ENCODE peak calls at places on chromosomes 13 and 19, in eight cellular contexts. One of them, this sample, is unnamed.

GRCh38 chr13:113048766-113049165 is 56.8 kb upstream of the F7 start:
- DNase-seq in EL: no peak
- DNase-seq in AG09309: no peak
- DNase-seq in nephron progenitor cell: no peak
- DNase-seq in T-cell: no peak
- DNase-seq in stimulated activated CD8-positive, alpha-beta memory T cell treated with anti-CD3 and anti-CD28 coated beads, Interleukin-7, amount 100 ng/mL, for 1 hour: no peak
- DNase-seq in BE2C: peak
- DNase-seq in stomach: no peak
- DNase-seq in this sample: no peak

GRCh38 chr19:47628058-47628771 is 19.3 kb downstream of the BICRA start:
- DNase-seq in EL: no peak
- DNase-seq in AG09309: no peak
- DNase-seq in nephron progenitor cell: no peak
- DNase-seq in T-cell: no peak
- DNase-seq in stimulated activated CD8-positive, alpha-beta memory T cell treated with anti-CD3 and anti-CD28 coated beads, Interleukin-7, amount 100 ng/mL, for 1 hour: no peak
- DNase-seq in BE2C: no peak
- DNase-seq in stomach: no peak
- DNase-seq in this sample: no peak

GRCh38 chr19:54462713-54463530 is 656 bp downstream of the LENG9 start:
- DNase-seq in EL: peak
- DNase-seq in AG09309: no peak
- DNase-seq in nephron progenitor cell: peak
- DNase-seq in T-cell: peak
- DNase-seq in stimulated activated CD8-positive, alpha-beta memory T cell treated with anti-CD3 and anti-CD28 coated beads, Interleukin-7, amount 100 ng/mL, for 1 hour: peak
- DNase-seq in BE2C: peak
- DNase-seq in stomach: peak
- DNase-seq in this sample: no peak

GRCh38 chr19:32232449-32232848 is 113.0 kb upstream of the ZNF507 start:
- DNase-seq in EL: no peak
- DNase-seq in AG09309: no peak
- DNase-seq in nephron progenitor cell: no peak
- DNase-seq in T-cell: no peak
- DNase-seq in stimulated activated CD8-positive, alpha-beta memory T cell treated with anti-CD3 and anti-CD28 coated beads, Interleukin-7, amount 100 ng/mL, for 1 hour: no peak
- DNase-seq in BE2C: no peak
- DNase-seq in stomach: no peak
- DNase-seq in this sample: no peak

GRCh38 chr19:7852851-7853759 is 21.1 kb downstream of the PRR36 start:
- DNase-seq in EL: peak
- DNase-seq in AG09309: no peak
- DNase-seq in nephron progenitor cell: peak
- DNase-seq in T-cell: peak
- DNase-seq in stimulated activated CD8-positive, alpha-beta memory T cell treated with anti-CD3 and anti-CD28 coated beads, Interleukin-7, amount 100 ng/mL, for 1 hour: peak
- DNase-seq in BE2C: peak
- DNase-seq in stomach: peak
- DNase-seq in this sample: no peak

GRCh38 chr13:114269281-114269770 is 12.1 kb upstream of the UPF3A start:
- DNase-seq in EL: no peak
- DNase-seq in AG09309: no peak
- DNase-seq in nephron progenitor cell: no peak
- DNase-seq in T-cell: no peak
- DNase-seq in stimulated activated CD8-positive, alpha-beta memory T cell treated with anti-CD3 and anti-CD28 coated beads, Interleukin-7, amount 100 ng/mL, for 1 hour: no peak
- DNase-seq in BE2C: no peak
- DNase-seq in stomach: no peak
- DNase-seq in this sample: no peak

GRCh38 chr13:95457294-95457693 is 95.2 kb upstream of the CLDN10 start:
- DNase-seq in EL: no peak
- DNase-seq in AG09309: no peak
- DNase-seq in nephron progenitor cell: no peak
- DNase-seq in T-cell: no peak
- DNase-seq in stimulated activated CD8-positive, alpha-beta memory T cell treated with anti-CD3 and anti-CD28 coated beads, Interleukin-7, amount 100 ng/mL, for 1 hour: no peak
- DNase-seq in BE2C: no peak
- DNase-seq in stomach: no peak
- DNase-seq in this sample: no peak

GRCh38 chr13:27481766-27482165 is 31.4 kb upstream of the MTIF3 start:
- DNase-seq in EL: peak
- DNase-seq in AG09309: no peak
- DNase-seq in nephron progenitor cell: peak
- DNase-seq in T-cell: no peak
- DNase-seq in stimulated activated CD8-positive, alpha-beta memory T cell treated with anti-CD3 and anti-CD28 coated beads, Interleukin-7, amount 100 ng/mL, for 1 hour: no peak
- DNase-seq in BE2C: peak
- DNase-seq in stomach: peak
- DNase-seq in this sample: no peak

GRCh38 chr19:1445185-1445931 is 4.6 kb upstream of the APC2 start:
- DNase-seq in EL: peak
- DNase-seq in AG09309: no peak
- DNase-seq in nephron progenitor cell: peak
- DNase-seq in T-cell: peak
- DNase-seq in stimulated activated CD8-positive, alpha-beta memory T cell treated with anti-CD3 and anti-CD28 coated beads, Interleukin-7, amount 100 ng/mL, for 1 hour: peak
- DNase-seq in BE2C: peak
- DNase-seq in stomach: peak
- DNase-seq in this sample: no peak

GRCh38 chr13:21674271-21675009 is 3.6 kb downstream of the FGF9 start:
- DNase-seq in EL: no peak
- DNase-seq in AG09309: no peak
- DNase-seq in nephron progenitor cell: peak
- DNase-seq in T-cell: no peak
- DNase-seq in stimulated activated CD8-positive, alpha-beta memory T cell treated with anti-CD3 and anti-CD28 coated beads, Interleukin-7, amount 100 ng/mL, for 1 hour: no peak
- DNase-seq in BE2C: no peak
- DNase-seq in stomach: no peak
- DNase-seq in this sample: no peak

GRCh38 chr19:8475005-8475404 is 27.4 kb downstream of the PRAM1 start:
- DNase-seq in EL: no peak
- DNase-seq in AG09309: no peak
- DNase-seq in nephron progenitor cell: no peak
- DNase-seq in T-cell: no peak
- DNase-seq in stimulated activated CD8-positive, alpha-beta memory T cell treated with anti-CD3 and anti-CD28 coated beads, Interleukin-7, amount 100 ng/mL, for 1 hour: no peak
- DNase-seq in BE2C: no peak
- DNase-seq in stomach: no peak
- DNase-seq in this sample: no peak

GRCh38 chr19:44740351-44740824 is 8.1 kb upstream of the BCL3 start:
- DNase-seq in EL: no peak
- DNase-seq in AG09309: no peak
- DNase-seq in nephron progenitor cell: no peak
- DNase-seq in T-cell: no peak
- DNase-seq in stimulated activated CD8-positive, alpha-beta memory T cell treated with anti-CD3 and anti-CD28 coated beads, Interleukin-7, amount 100 ng/mL, for 1 hour: no peak
- DNase-seq in BE2C: no peak
- DNase-seq in stomach: no peak
- DNase-seq in this sample: no peak

GRCh38 chr13:113903361-113903760 is 39.5 kb upstream of the GAS6 start:
- DNase-seq in EL: peak
- DNase-seq in AG09309: no peak
- DNase-seq in nephron progenitor cell: no peak
- DNase-seq in T-cell: no peak
- DNase-seq in stimulated activated CD8-positive, alpha-beta memory T cell treated with anti-CD3 and anti-CD28 coated beads, Interleukin-7, amount 100 ng/mL, for 1 hour: no peak
- DNase-seq in BE2C: no peak
- DNase-seq in stomach: peak
- DNase-seq in this sample: no peak

GRCh38 chr13:77751513-77752456 is 54.3 kb downstream of the SLAIN1 start:
- DNase-seq in EL: peak
- DNase-seq in AG09309: no peak
- DNase-seq in nephron progenitor cell: peak
- DNase-seq in T-cell: peak
- DNase-seq in stimulated activated CD8-positive, alpha-beta memory T cell treated with anti-CD3 and anti-CD28 coated beads, Interleukin-7, amount 100 ng/mL, for 1 hour: no peak
- DNase-seq in BE2C: peak
- DNase-seq in stomach: no peak
- DNase-seq in this sample: peak

GRCh38 chr19:33374406-33374703 is 846 bp downstream of the CEBPG start:
- DNase-seq in EL: peak
- DNase-seq in AG09309: no peak
- DNase-seq in nephron progenitor cell: no peak
- DNase-seq in T-cell: no peak
- DNase-seq in stimulated activated CD8-positive, alpha-beta memory T cell treated with anti-CD3 and anti-CD28 coated beads, Interleukin-7, amount 100 ng/mL, for 1 hour: no peak
- DNase-seq in BE2C: peak
- DNase-seq in stomach: no peak
- DNase-seq in this sample: no peak

GRCh38 chr19:19460258-19460731 is 54.8 kb downstream of the GATAD2A start:
- DNase-seq in EL: no peak
- DNase-seq in AG09309: no peak
- DNase-seq in nephron progenitor cell: no peak
- DNase-seq in T-cell: no peak
- DNase-seq in stimulated activated CD8-positive, alpha-beta memory T cell treated with anti-CD3 and anti-CD28 coated beads, Interleukin-7, amount 100 ng/mL, for 1 hour: no peak
- DNase-seq in BE2C: no peak
- DNase-seq in stomach: no peak
- DNase-seq in this sample: no peak

GRCh38 chr13:28047784-28048388 is 52.5 kb downstream of the FLT3 start:
- DNase-seq in EL: peak
- DNase-seq in AG09309: no peak
- DNase-seq in nephron progenitor cell: no peak
- DNase-seq in T-cell: no peak
- DNase-seq in stimulated activated CD8-positive, alpha-beta memory T cell treated with anti-CD3 and anti-CD28 coated beads, Interleukin-7, amount 100 ng/mL, for 1 hour: no peak
- DNase-seq in BE2C: no peak
- DNase-seq in stomach: no peak
- DNase-seq in this sample: no peak

GRCh38 chr19:3175761-3176714 is 2.5 kb upstream of the S1PR4 start:
- DNase-seq in EL: peak
- DNase-seq in AG09309: peak
- DNase-seq in nephron progenitor cell: no peak
- DNase-seq in T-cell: no peak
- DNase-seq in stimulated activated CD8-positive, alpha-beta memory T cell treated with anti-CD3 and anti-CD28 coated beads, Interleukin-7, amount 100 ng/mL, for 1 hour: no peak
- DNase-seq in BE2C: no peak
- DNase-seq in stomach: peak
- DNase-seq in this sample: peak

GRCh38 chr13:38430761-38431160 is 81.1 kb downstream of the UFM1 start:
- DNase-seq in EL: no peak
- DNase-seq in AG09309: no peak
- DNase-seq in nephron progenitor cell: no peak
- DNase-seq in T-cell: no peak
- DNase-seq in stimulated activated CD8-positive, alpha-beta memory T cell treated with anti-CD3 and anti-CD28 coated beads, Interleukin-7, amount 100 ng/mL, for 1 hour: no peak
- DNase-seq in BE2C: no peak
- DNase-seq in stomach: no peak
- DNase-seq in this sample: no peak

GRCh38 chr13:51827254-51827653 is 17.7 kb downstream of the TMEM272 start:
- DNase-seq in EL: no peak
- DNase-seq in AG09309: no peak
- DNase-seq in nephron progenitor cell: no peak
- DNase-seq in T-cell: no peak
- DNase-seq in stimulated activated CD8-positive, alpha-beta memory T cell treated with anti-CD3 and anti-CD28 coated beads, Interleukin-7, amount 100 ng/mL, for 1 hour: no peak
- DNase-seq in BE2C: no peak
- DNase-seq in stomach: no peak
- DNase-seq in this sample: no peak

GRCh38 chr13:97387487-97388353 is 46.2 kb upstream of the RAP2A start:
- DNase-seq in EL: no peak
- DNase-seq in AG09309: no peak
- DNase-seq in nephron progenitor cell: no peak
- DNase-seq in T-cell: no peak
- DNase-seq in stimulated activated CD8-positive, alpha-beta memory T cell treated with anti-CD3 and anti-CD28 coated beads, Interleukin-7, amount 100 ng/mL, for 1 hour: no peak
- DNase-seq in BE2C: no peak
- DNase-seq in stomach: no peak
- DNase-seq in this sample: no peak

GRCh38 chr13:113941571-113942191 is 32.2 kb downstream of the C13orf46 start:
- DNase-seq in EL: peak
- DNase-seq in AG09309: no peak
- DNase-seq in nephron progenitor cell: no peak
- DNase-seq in T-cell: no peak
- DNase-seq in stimulated activated CD8-positive, alpha-beta memory T cell treated with anti-CD3 and anti-CD28 coated beads, Interleukin-7, amount 100 ng/mL, for 1 hour: no peak
- DNase-seq in BE2C: no peak
- DNase-seq in stomach: no peak
- DNase-seq in this sample: no peak

GRCh38 chr13:79385694-79386093 is 20.4 kb downstream of the RBM26 start:
- DNase-seq in EL: peak
- DNase-seq in AG09309: no peak
- DNase-seq in nephron progenitor cell: no peak
- DNase-seq in T-cell: no peak
- DNase-seq in stimulated activated CD8-positive, alpha-beta memory T cell treated with anti-CD3 and anti-CD28 coated beads, Interleukin-7, amount 100 ng/mL, for 1 hour: no peak
- DNase-seq in BE2C: no peak
- DNase-seq in stomach: no peak
- DNase-seq in this sample: no peak

GRCh38 chr19:18274303-18274775 is at the start of gene IQCN:
- DNase-seq in EL: no peak
- DNase-seq in AG09309: no peak
- DNase-seq in nephron progenitor cell: no peak
- DNase-seq in T-cell: peak
- DNase-seq in stimulated activated CD8-positive, alpha-beta memory T cell treated with anti-CD3 and anti-CD28 coated beads, Interleukin-7, amount 100 ng/mL, for 1 hour: no peak
- DNase-seq in BE2C: no peak
- DNase-seq in stomach: peak
- DNase-seq in this sample: no peak

GRCh38 chr13:107202371-107203023 is 634.6 kb upstream of the ARGLU1 start:
- DNase-seq in EL: no peak
- DNase-seq in AG09309: no peak
- DNase-seq in nephron progenitor cell: no peak
- DNase-seq in T-cell: no peak
- DNase-seq in stimulated activated CD8-positive, alpha-beta memory T cell treated with anti-CD3 and anti-CD28 coated beads, Interleukin-7, amount 100 ng/mL, for 1 hour: no peak
- DNase-seq in BE2C: no peak
- DNase-seq in stomach: peak
- DNase-seq in this sample: no peak

GRCh38 chr13:78742659-78743058 is 83.7 kb upstream of the OBI1 start:
- DNase-seq in EL: no peak
- DNase-seq in AG09309: no peak
- DNase-seq in nephron progenitor cell: no peak
- DNase-seq in T-cell: no peak
- DNase-seq in stimulated activated CD8-positive, alpha-beta memory T cell treated with anti-CD3 and anti-CD28 coated beads, Interleukin-7, amount 100 ng/mL, for 1 hour: no peak
- DNase-seq in BE2C: no peak
- DNase-seq in stomach: no peak
- DNase-seq in this sample: no peak

GRCh38 chr13:110005563-110005962 is 219.2 kb upstream of the IRS2 start:
- DNase-seq in EL: peak
- DNase-seq in AG09309: no peak
- DNase-seq in nephron progenitor cell: no peak
- DNase-seq in T-cell: no peak
- DNase-seq in stimulated activated CD8-positive, alpha-beta memory T cell treated with anti-CD3 and anti-CD28 coated beads, Interleukin-7, amount 100 ng/mL, for 1 hour: no peak
- DNase-seq in BE2C: no peak
- DNase-seq in stomach: no peak
- DNase-seq in this sample: no peak

GRCh38 chr13:110001622-110002275 is 215.4 kb upstream of the IRS2 start:
- DNase-seq in EL: peak
- DNase-seq in AG09309: no peak
- DNase-seq in nephron progenitor cell: no peak
- DNase-seq in T-cell: no peak
- DNase-seq in stimulated activated CD8-positive, alpha-beta memory T cell treated with anti-CD3 and anti-CD28 coated beads, Interleukin-7, amount 100 ng/mL, for 1 hour: no peak
- DNase-seq in BE2C: no peak
- DNase-seq in stomach: no peak
- DNase-seq in this sample: no peak

GRCh38 chr19:1811942-1812425 is at the start of gene ATP8B3:
- DNase-seq in EL: no peak
- DNase-seq in AG09309: no peak
- DNase-seq in nephron progenitor cell: no peak
- DNase-seq in T-cell: no peak
- DNase-seq in stimulated activated CD8-positive, alpha-beta memory T cell treated with anti-CD3 and anti-CD28 coated beads, Interleukin-7, amount 100 ng/mL, for 1 hour: no peak
- DNase-seq in BE2C: no peak
- DNase-seq in stomach: peak
- DNase-seq in this sample: no peak

GRCh38 chr13:99342723-99343315 is 35.6 kb upstream of the GPR183 start:
- DNase-seq in EL: no peak
- DNase-seq in AG09309: no peak
- DNase-seq in nephron progenitor cell: no peak
- DNase-seq in T-cell: no peak
- DNase-seq in stimulated activated CD8-positive, alpha-beta memory T cell treated with anti-CD3 and anti-CD28 coated beads, Interleukin-7, amount 100 ng/mL, for 1 hour: no peak
- DNase-seq in BE2C: no peak
- DNase-seq in stomach: no peak
- DNase-seq in this sample: no peak

GRCh38 chr13:113357529-113357928 is 6.4 kb downstream of the GRTP1 start:
- DNase-seq in EL: peak
- DNase-seq in AG09309: peak
- DNase-seq in nephron progenitor cell: no peak
- DNase-seq in T-cell: no peak
- DNase-seq in stimulated activated CD8-positive, alpha-beta memory T cell treated with anti-CD3 and anti-CD28 coated beads, Interleukin-7, amount 100 ng/mL, for 1 hour: no peak
- DNase-seq in BE2C: no peak
- DNase-seq in stomach: no peak
- DNase-seq in this sample: no peak

GRCh38 chr13:23551213-23552008 is 18.8 kb upstream of the TNFRSF19 start:
- DNase-seq in EL: no peak
- DNase-seq in AG09309: no peak
- DNase-seq in nephron progenitor cell: no peak
- DNase-seq in T-cell: no peak
- DNase-seq in stimulated activated CD8-positive, alpha-beta memory T cell treated with anti-CD3 and anti-CD28 coated beads, Interleukin-7, amount 100 ng/mL, for 1 hour: no peak
- DNase-seq in BE2C: no peak
- DNase-seq in stomach: no peak
- DNase-seq in this sample: no peak

GRCh38 chr19:35224681-35225604 is 3.6 kb downstream of the FAM187B start:
- DNase-seq in EL: no peak
- DNase-seq in AG09309: no peak
- DNase-seq in nephron progenitor cell: no peak
- DNase-seq in T-cell: no peak
- DNase-seq in stimulated activated CD8-positive, alpha-beta memory T cell treated with anti-CD3 and anti-CD28 coated beads, Interleukin-7, amount 100 ng/mL, for 1 hour: no peak
- DNase-seq in BE2C: no peak
- DNase-seq in stomach: no peak
- DNase-seq in this sample: no peak

This sample was measured in AG09319.